ENCODE peak calls at places on chromosome 21, in seven cellular contexts. A, K, E, Q, N, V and H are unnamed samples.

GRCh38 chr21:35237287-35237686 is 188.2 kb upstream of the RUNX1 start:
- DNase-seq in A (no peak), V (no peak), E (no peak), N (no peak), K (no peak), Q (no peak), H (no peak)

GRCh38 chr21:17554619-17555472 is 42.0 kb downstream of the CXADR start:
- DNase-seq in Q (no peak), A (no peak), V (no peak), E (no peak), K (no peak), N (peak), H (no peak)

GRCh38 chr21:28832013-28832714 is 160.5 kb downstream of the LTN1 start:
- DNase-seq in A (no peak), E (no peak), V (no peak), Q (no peak), N (peak), K (no peak), H (peak)

GRCh38 chr21:25331286-25331685 is 276.0 kb downstream of the MRPL39 start:
- DNase-seq in K (no peak), A (no peak), N (peak), E (no peak), V (no peak), Q (no peak), H (no peak)

GRCh38 chr21:30168086-30168485 is 1.5 kb upstream of the CLDN17 start:
- DNase-seq in E (no peak), V (no peak), K (no peak), N (no peak), A (no peak), Q (no peak), H (no peak)

GRCh38 chr21:39660191-39660590 is 47.5 kb downstream of the B3GALT5 start:
- DNase-seq in E (no peak), N (peak), A (no peak), V (peak), K (no peak), Q (peak), H (peak)

GRCh38 chr21:38343691-38344090 is 86.9 kb downstream of the KCNJ15 start:
- DNase-seq in N (no peak), A (no peak), E (peak), V (no peak), Q (peak), K (no peak), H (peak)

GRCh38 chr21:17479606-17480005 is 33.2 kb upstream of the CXADR start:
- DNase-seq in V (no peak), K (no peak), N (no peak), Q (no peak), A (no peak), E (no peak), H (no peak)

GRCh38 chr21:25885880-25886279 is 151.1 kb downstream of the GABPA start:
- DNase-seq in E (no peak), N (no peak), V (no peak), A (no peak), K (no peak), Q (no peak), H (no peak)

GRCh38 chr21:27796106-27796505 is 829.2 kb upstream of the ADAMTS5 start:
- DNase-seq in Q (no peak), A (no peak), V (no peak), K (no peak), E (no peak), N (peak), H (peak)

GRCh38 chr21:35086357-35086756 is 37.3 kb upstream of the RUNX1 start:
- DNase-seq in K (no peak), E (no peak), A (no peak), Q (no peak), N (peak), V (no peak), H (peak)

GRCh38 chr21:25506887-25507286 is 100.4 kb downstream of the MRPL39 start:
- DNase-seq in V (no peak), Q (no peak), K (no peak), A (no peak), E (no peak), N (peak), H (peak)

GRCh38 chr21:39556176-39556575 is 56.6 kb upstream of the B3GALT5 start:
- DNase-seq in V (no peak), N (no peak), Q (no peak), K (no peak), A (no peak), E (no peak), H (no peak)

GRCh38 chr21:17777321-17777720 is 41.8 kb downstream of the C21orf91 start:
- DNase-seq in E (no peak), A (no peak), K (no peak), Q (no peak), N (no peak), V (no peak), H (no peak)

GRCh38 chr21:43331962-43332458 is 94.9 kb downstream of the SIK1 start:
- DNase-seq in A (no peak), Q (no peak), K (no peak), N (peak), V (no peak), E (no peak), H (peak)

GRCh38 chr21:43721225-43721605 is 2.3 kb downstream of the PDXK start:
- DNase-seq in E (no peak), Q (no peak), K (no peak), V (no peak), N (peak), A (no peak), H (no peak)

GRCh38 chr21:14259669-14260458 is 43.9 kb downstream of the RBM11 start:
- DNase-seq in A (no peak), E (no peak), Q (no peak), N (peak), V (no peak), K (no peak), H (peak)

GRCh38 chr21:28338906-28339305 is 653.8 kb downstream of the LTN1 start:
- DNase-seq in N (no peak), A (no peak), K (no peak), V (no peak), E (no peak), Q (no peak), H (no peak)

GRCh38 chr21:29155118-29155932 is 24.9 kb downstream of the MAP3K7CL start:
- DNase-seq in K (peak), N (peak), E (peak), V (peak), Q (no peak), A (no peak), H (peak)

GRCh38 chr21:29265690-29266479 is 32.8 kb upstream of the BACH1 start:
- DNase-seq in N (no peak), Q (no peak), V (no peak), K (no peak), E (no peak), A (no peak), H (no peak)

GRCh38 chr21:35345954-35346353 is 296.9 kb upstream of the RUNX1 start:
- DNase-seq in E (no peak), A (no peak), V (no peak), K (no peak), N (peak), Q (no peak), H (no peak)

GRCh38 chr21:16709866-16710550 is 802.8 kb upstream of the CXADR start:
- DNase-seq in K (peak), A (no peak), N (peak), E (peak), V (no peak), Q (peak), H (peak)

GRCh38 chr21:21682172-21682571 is 684.0 kb downstream of the NCAM2 start:
- DNase-seq in E (no peak), Q (no peak), N (peak), K (no peak), A (no peak), V (no peak), H (peak)

GRCh38 chr21:17050156-17050555 is 462.7 kb upstream of the CXADR start:
- DNase-seq in A (no peak), Q (no peak), K (no peak), E (no peak), V (no peak), N (no peak), H (no peak)

GRCh38 chr21:35401476-35401875 is 352.4 kb upstream of the RUNX1 start:
- DNase-seq in A (no peak), N (peak), V (no peak), Q (no peak), E (no peak), K (no peak), H (peak)

GRCh38 chr21:34996304-34997081 is 52.6 kb downstream of the RUNX1 start:
- DNase-seq in N (peak), E (peak), A (no peak), V (no peak), Q (no peak), K (peak), H (no peak)

GRCh38 chr21:35578831-35579470 is 481.4 kb downstream of the SETD4 start:
- DNase-seq in N (peak), Q (no peak), E (no peak), A (no peak), V (no peak), K (no peak), H (peak)

GRCh38 chr21:16873581-16873980 is 639.3 kb upstream of the CXADR start:
- DNase-seq in Q (no peak), K (no peak), N (no peak), V (no peak), A (no peak), E (no peak), H (no peak)

GRCh38 chr21:17386498-17386897 is 126.3 kb upstream of the CXADR start:
- DNase-seq in N (no peak), V (no peak), K (no peak), Q (no peak), E (no peak), A (no peak), H (no peak)

GRCh38 chr21:38520511-38520910 is 22.2 kb upstream of the ERG start:
- DNase-seq in E (no peak), A (no peak), K (no peak), V (no peak), Q (no peak), N (no peak), H (no peak)

GRCh38 chr21:25573409-25574206 is 33.7 kb downstream of the MRPL39 start:
- DNase-seq in V (no peak), Q (no peak), A (no peak), E (no peak), K (no peak), N (peak), H (peak)

GRCh38 chr21:17552410-17552809 is 39.6 kb downstream of the CXADR start:
- DNase-seq in K (no peak), E (no peak), N (no peak), Q (no peak), V (no peak), A (no peak), H (no peak)

GRCh38 chr21:43913928-43914327 is 48.9 kb downstream of the AGPAT3 start:
- DNase-seq in N (no peak), A (no peak), Q (no peak), E (no peak), V (no peak), K (no peak), H (peak)

GRCh38 chr21:26833460-26833939 is 11.7 kb downstream of the ADAMTS1 start:
- DNase-seq in E (no peak), V (no peak), N (no peak), K (no peak), Q (no peak), A (no peak), H (no peak)

GRCh38 chr21:16002872-16003466 is 273.2 kb downstream of the USP25 start:
- DNase-seq in N (peak), K (no peak), V (no peak), Q (no peak), E (no peak), A (no peak), H (peak)

GRCh38 chr21:20186186-20186585 is 812.0 kb upstream of the NCAM2 start:
- DNase-seq in Q (no peak), A (no peak), N (no peak), K (no peak), E (no peak), V (no peak), H (no peak)

GRCh38 chr21:39633043-39633442 is 20.3 kb downstream of the B3GALT5 start:
- DNase-seq in V (no peak), K (no peak), Q (no peak), A (no peak), N (peak), E (no peak), H (peak)

GRCh38 chr21:26962516-26963305 is 4.2 kb downstream of the ADAMTS5 start:
- DNase-seq in A (no peak), N (peak), E (no peak), Q (no peak), K (no peak), V (no peak), H (no peak)

GRCh38 chr21:46253610-46254124 is 25.1 kb upstream of the LSS start:
- DNase-seq in E (no peak), Q (no peak), A (no peak), V (no peak), K (no peak), N (no peak), H (no peak)
- H3K4me3 ChIP-seq in E (no peak), Q (no peak), A (no peak), V (no peak), K (no peak), N (no peak), H (no peak)

GRCh38 chr21:32687946-32688345 is 39.9 kb downstream of the SYNJ1 start:
- DNase-seq in E (no peak), V (no peak), Q (no peak), K (no peak), A (no peak), N (no peak), H (no peak)
- TF ChIP-seq CTCF in E (no peak), V (peak), Q (no peak), K (no peak), A (no peak), N (no peak), H (no peak)

GRCh38 chr21:45856422-45856821 is 125.1 kb upstream of the COL6A1 start:
- DNase-seq in K (no peak), Q (no peak), V (peak), N (no peak), E (no peak), A (no peak), H (no peak)

GRCh38 chr21:45859041-45859761 is 122.4 kb upstream of the COL6A1 start:
- DNase-seq in N (no peak), Q (no peak), K (no peak), E (no peak), A (peak), V (peak), H (no peak)

GRCh38 chr21:45856940-45857339 is 124.6 kb upstream of the COL6A1 start:
- DNase-seq in E (no peak), Q (no peak), N (no peak), K (no peak), A (no peak), V (peak), H (no peak)

GRCh38 chr21:45858180-45858579 is 123.4 kb upstream of the COL6A1 start:
- DNase-seq in V (peak), A (peak), N (no peak), E (no peak), Q (no peak), K (no peak), H (no peak)

DNA sequence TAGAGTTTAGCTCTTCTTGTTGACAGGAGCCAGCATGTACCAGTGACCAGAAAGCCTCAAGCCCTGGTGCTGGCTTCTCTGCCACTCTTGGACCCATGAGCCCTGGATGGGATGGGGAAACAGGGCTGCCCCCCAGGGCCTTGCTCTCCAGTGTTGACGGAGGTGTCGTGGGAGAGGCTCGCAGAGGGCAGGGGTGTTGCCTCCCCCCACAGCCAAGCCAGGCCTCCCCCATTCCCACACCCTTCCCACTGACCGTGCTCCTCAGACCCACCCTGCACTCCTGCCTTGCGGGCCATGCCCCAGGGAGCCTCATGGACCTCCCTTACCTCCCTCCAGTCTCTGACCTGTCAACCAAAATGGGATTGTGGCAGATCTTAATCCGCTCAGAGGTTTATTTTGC is 123.8 kb upstream of the COL6A1 start:
- DNase-seq in E (no peak), V (peak), K (no peak), Q (no peak), N (no peak), A (peak), H (no peak)
- H3K4me3 ChIP-seq in E (no peak), V (no peak), K (no peak), Q (no peak), N (no peak), A (no peak), H (no peak)

GRCh38 chr21:32392299-32392879 is 423 bp downstream of the URB1 start:
- DNase-seq in V (no peak), E (no peak), K (no peak), Q (no peak), N (no peak), A (no peak), H (peak)

GRCh38 chr21:32389337-32390015 is 3.3 kb downstream of the URB1 start:
- DNase-seq in N (peak), A (no peak), V (no peak), Q (no peak), E (no peak), K (no peak), H (peak)

GRCh38 chr21:32391755-32392154 is 1.1 kb downstream of the URB1 start:
- DNase-seq in Q (no peak), E (no peak), N (no peak), V (no peak), A (no peak), K (no peak), H (no peak)

GRCh38 chr21:32393677-32394001 is 827 bp upstream of the URB1 start:
- DNase-seq in A (no peak), N (no peak), V (no peak), K (no peak), Q (no peak), E (no peak), H (peak)

GRCh38 chr21:32392880-32393676 is at the start of gene URB1:
- DNase-seq in Q (peak), A (peak), N (peak), V (peak), E (peak), K (peak), H (peak)
- TF ChIP-seq CTCF in Q (no peak), A (no peak), N (no peak), V (no peak), E (no peak), K (no peak), H (no peak)

GRCh38 chr21:45040114-45040715 is 34.2 kb upstream of the ADARB1 start:
- DNase-seq in A (peak), V (no peak), E (no peak), K (no peak), Q (no peak), N (no peak), H (no peak)

GRCh38 chr21:45040739-45041138 is 33.6 kb upstream of the ADARB1 start:
- DNase-seq in E (no peak), A (peak), Q (no peak), N (no peak), K (no peak), V (no peak), H (no peak)

GRCh38 chr21:45042664-45043161 is 31.7 kb upstream of the ADARB1 start:
- DNase-seq in V (no peak), E (no peak), K (no peak), N (no peak), Q (no peak), A (no peak), H (no peak)

GRCh38 chr21:45041984-45042663 is 32.3 kb upstream of the ADARB1 start:
- DNase-seq in K (no peak), E (no peak), N (no peak), Q (no peak), A (no peak), V (no peak), H (no peak)

DNA sequence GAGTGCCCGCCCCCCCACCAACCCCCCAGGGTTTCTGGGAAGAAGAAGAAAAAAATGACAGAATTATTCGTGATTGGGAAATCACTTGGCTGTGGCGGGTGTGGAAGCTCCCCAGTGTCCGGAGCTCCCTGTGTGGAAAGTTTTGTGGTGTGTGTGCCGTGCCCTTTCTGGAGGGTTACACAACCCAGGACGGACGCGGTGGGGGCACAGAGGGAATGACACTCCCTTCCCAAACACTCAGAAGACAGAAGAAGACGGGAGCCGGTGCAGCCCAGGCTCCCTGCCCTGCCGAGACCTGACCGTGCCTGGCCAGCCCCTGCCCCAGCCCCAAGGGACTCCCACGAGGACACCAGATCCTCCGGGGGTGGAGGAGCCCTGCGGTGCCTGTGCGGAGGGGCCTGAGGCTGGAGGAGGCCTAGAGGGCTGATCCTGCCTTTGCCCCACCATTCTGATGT is 33.0 kb upstream of the ADARB1 start:
- DNase-seq in N (peak), Q (no peak), A (no peak), K (peak), E (peak), V (no peak), H (peak)
- H3K4me3 ChIP-seq in N (peak), Q (no peak), A (no peak), K (no peak), E (no peak), V (no peak), H (no peak)

GRCh38 chr21:42010507-42011493 is 640 bp upstream of the ZBTB21 start:
- DNase-seq in A (no peak), K (peak), E (no peak), V (peak), N (peak), Q (peak), H (peak)
- TF ChIP-seq CTCF in A (no peak), K (peak), E (no peak), V (peak), N (peak), Q (no peak), H (peak)

GRCh38 chr21:37219766-37220432 is 47.2 kb downstream of the VPS26C start:
- DNase-seq in Q (no peak), E (no peak), K (no peak), A (no peak), V (no peak), N (no peak), H (no peak)
- H3K4me3 ChIP-seq in Q (peak), E (no peak), K (peak), A (no peak), V (no peak), N (peak), H (peak)

GRCh38 chr21:36584980-36585940 is 105.3 kb upstream of the CLDN14 start:
- DNase-seq in N (no peak), V (no peak), E (no peak), Q (no peak), K (no peak), A (no peak), H (no peak)
- TF ChIP-seq CTCF in N (no peak), V (peak), E (no peak), Q (no peak), K (no peak), A (no peak), H (peak)